ENCODE peak calls at places on chromosome 3, in four cellular contexts. K is fibroblast of the aortic adventitia, X is Calu3, J is ascending aorta. I is an unnamed sample.

GRCh38 chr3:5806192-5806591 is 618.7 kb downstream of the EDEM1 start:
- DNase-seq in K (no peak), X (no peak), J (no peak), I (no peak)

GRCh38 chr3:4950351-4950784 is 28.9 kb upstream of the BHLHE40 start:
- DNase-seq in X (no peak), J (no peak), K (no peak), I (no peak)

GRCh38 chr3:46681387-46681786 is 12.1 kb downstream of the ALS2CL start:
- DNase-seq in K (no peak), J (no peak), X (no peak), I (no peak)

GRCh38 chr3:106699093-106699492 is 678.1 kb upstream of the CCDC54 start:
- DNase-seq in X (no peak), K (no peak), J (no peak), I (peak; percentile 9)

GRCh38 chr3:176362191-176362731 is 835.0 kb downstream of the TBL1XR1 start:
- DNase-seq in K (no peak), X (no peak), J (no peak), I (no peak)

GRCh38 chr3:197709135-197709534 is 27.6 kb downstream of the RUBCN start:
- DNase-seq in K (no peak), X (no peak), J (no peak), I (no peak)

GRCh38 chr3:164452707-164453106 is 625.6 kb downstream of the SI start:
- DNase-seq in K (peak; percentile 52), J (no peak), X (no peak), I (no peak)

GRCh38 chr3:5153074-5153473 is 31.0 kb downstream of the ARL8B start:
- DNase-seq in K (no peak), X (no peak), J (no peak), I (no peak)

GRCh38 chr3:119529883-119530282 is 29.5 kb downstream of the CD80 start:
- DNase-seq in J (no peak), K (peak; percentile 53), X (no peak), I (peak; percentile 9)

GRCh38 chr3:79515072-79515471 is 252.7 kb downstream of the ROBO1 start:
- DNase-seq in X (no peak), K (peak; percentile 77), J (no peak), I (no peak)

GRCh38 chr3:9701006-9701405 is 2.6 kb upstream of the CPNE9 start:
- DNase-seq in X (no peak), J (no peak), K (no peak), I (peak; percentile 80)

GRCh38 chr3:149536429-149536828 is 61.9 kb downstream of the TM4SF4 start:
- DNase-seq in J (no peak), K (peak; percentile 62), X (no peak), I (no peak)

GRCh38 chr3:44482721-44483120 is 5.3 kb upstream of the ZNF445 start:
- DNase-seq in J (no peak), K (peak; percentile 14), X (no peak), I (peak; percentile 57)

GRCh38 chr3:189404797-189405484 is 226.2 kb upstream of the TP63 start:
- DNase-seq in X (no peak), K (no peak), J (no peak), I (peak; percentile 20)

GRCh38 chr3:157261000-157261399 is 101.1 kb upstream of the CCNL1 start:
- DNase-seq in X (no peak), J (no peak), K (peak; percentile 81), I (no peak)

GRCh38 chr3:5011555-5012256 is 32.5 kb downstream of the BHLHE40 start:
- DNase-seq in K (no peak), X (no peak), J (no peak), I (no peak)

GRCh38 chr3:157858821-157859220 is 247.4 kb downstream of the SHOX2 start:
- DNase-seq in X (no peak), K (no peak), J (no peak), I (no peak)

GRCh38 chr3:130772124-130772523 is 25.5 kb upstream of the PIK3R4 start:
- DNase-seq in J (no peak), K (no peak), X (no peak), I (no peak)

GRCh38 chr3:138440596-138440995 is 6.2 kb downstream of the ESYT3 start:
- DNase-seq in K (peak; percentile 33), J (no peak), X (no peak), I (peak; percentile 66)

GRCh38 chr3:69882560-69882959 is 117.0 kb upstream of the SAMMSON start:
- DNase-seq in X (no peak), K (no peak), J (no peak), I (no peak)

DNA sequence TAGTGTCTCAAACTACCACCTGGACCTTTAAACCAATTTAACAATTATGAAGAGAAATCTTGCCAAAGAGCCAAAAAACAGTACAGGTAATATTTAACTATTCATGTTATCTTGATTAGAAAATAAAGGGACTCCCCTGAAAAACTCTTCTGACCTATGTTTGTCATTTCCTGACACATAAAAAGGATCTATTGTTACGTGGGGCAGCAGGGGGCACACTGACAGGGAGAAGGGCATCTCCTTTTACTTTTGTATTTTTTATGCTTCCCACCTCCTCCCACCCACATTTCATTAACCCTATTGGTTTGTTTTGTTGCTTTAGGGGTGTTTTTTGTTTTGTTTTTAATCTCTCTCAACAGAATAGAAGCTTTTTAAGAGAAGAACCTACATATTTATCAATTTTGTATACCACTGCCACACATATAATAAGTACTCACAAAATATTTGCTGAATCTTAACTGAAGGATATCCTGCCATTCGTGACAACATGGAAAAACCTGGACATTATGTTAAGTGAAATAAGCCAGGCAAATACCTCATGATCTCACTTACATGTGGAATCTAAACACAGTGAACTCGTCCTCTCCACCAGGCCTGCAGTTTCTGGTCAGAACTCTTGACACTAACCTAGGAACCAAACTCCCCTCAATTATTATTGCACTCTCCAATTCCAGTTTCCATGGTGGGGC is 17.7 kb downstream of the STAG1 start:
- DNase-seq in J (no peak), X (no peak), K (no peak), I (no peak)
- TF ChIP-seq CTCF in J (no peak), X (no peak), K (no peak), I (no peak)

GRCh38 chr3:12893872-12894271 is 52.5 kb upstream of the RPL32 start:
- DNase-seq in X (no peak), K (no peak), J (no peak), I (no peak)

GRCh38 chr3:12897537-12898289 is 56.3 kb upstream of the RPL32 start:
- DNase-seq in J (no peak), K (no peak), X (no peak), I (peak; percentile 79)

GRCh38 chr3:12896206-12896697 is 54.9 kb upstream of the RPL32 start:
- DNase-seq in J (no peak), K (peak; percentile 42), X (no peak), I (peak; percentile 10)

GRCh38 chr3:12894629-12895028 is 53.3 kb upstream of the RPL32 start:
- DNase-seq in K (no peak), J (no peak), X (no peak), I (no peak)

GRCh38 chr3:12895391-12896205 is 54.2 kb upstream of the RPL32 start:
- DNase-seq in J (peak; percentile 28), K (no peak), X (no peak), I (peak; percentile 72)
- TF ChIP-seq CTCF in J (no peak), K (no peak), X (no peak), I (no peak)

GRCh38 chr3:151085889-151086483 is 522 bp downstream of the MED12L start:
- DNase-seq in K (no peak), X (peak; percentile 42), J (no peak), I (no peak)

GRCh38 chr3:151084893-151085226 is 604 bp upstream of the MED12L start:
- DNase-seq in K (no peak), X (no peak), J (no peak), I (no peak)

GRCh38 chr3:151082880-151083838 is 2.3 kb upstream of the MED12L start:
- DNase-seq in X (no peak), J (no peak), K (no peak), I (no peak)

GRCh38 chr3:151086484-151087456 is 1.3 kb downstream of the MED12L start:
- DNase-seq in K (peak; percentile 78), X (peak; percentile 82), J (no peak), I (peak; percentile 83)

DNA sequence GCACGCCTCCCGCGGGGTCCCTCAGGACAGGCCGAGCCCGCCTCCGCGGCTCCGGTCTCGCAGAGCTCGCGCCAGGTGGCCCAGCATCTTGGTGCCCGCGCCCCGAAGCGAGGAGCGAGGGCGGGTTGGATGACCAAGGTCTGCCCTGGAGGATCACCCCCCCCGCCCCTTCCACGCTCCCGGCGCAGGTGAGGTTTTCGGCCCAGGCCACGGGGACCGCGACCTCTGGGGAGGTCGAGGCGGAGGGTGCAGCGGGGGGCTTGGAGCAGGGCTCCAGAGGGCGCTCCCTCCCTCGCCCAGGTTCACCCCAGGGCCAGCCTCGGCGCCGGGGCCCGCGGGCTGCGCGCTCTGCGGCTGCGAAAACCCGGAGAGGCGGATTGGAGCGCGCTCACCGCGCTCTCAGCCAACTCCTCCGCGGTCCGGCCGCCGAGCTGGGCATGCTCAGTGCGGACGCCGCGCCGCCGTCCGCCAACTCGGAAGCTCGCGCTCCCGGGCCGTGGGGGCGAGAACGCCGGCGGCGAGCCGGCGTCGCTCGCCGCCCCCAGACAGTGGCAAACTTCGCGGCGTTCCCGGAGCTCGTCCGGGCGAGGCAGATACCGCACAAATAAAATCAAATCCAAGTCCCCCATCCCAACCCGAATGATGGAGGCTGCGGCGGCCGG is at the start of gene MED12L:
- DNase-seq in K (peak; percentile 62), X (peak; percentile 88), J (no peak), I (peak; percentile 82)
- TF ChIP-seq CTCF in K (no peak), X (no peak), J (no peak), I (no peak)

GRCh38 chr3:59142581-59142980 is 92.8 kb upstream of the CFAP20DC start:
- DNase-seq in X (no peak), K (no peak), J (no peak), I (no peak)

GRCh38 chr3:59149166-59149565 is 99.3 kb upstream of the CFAP20DC start:
- DNase-seq in J (no peak), X (no peak), K (no peak), I (no peak)

GRCh38 chr3:59138966-59139365 is 89.1 kb upstream of the CFAP20DC start:
- DNase-seq in J (no peak), K (no peak), X (no peak), I (no peak)

DNA sequence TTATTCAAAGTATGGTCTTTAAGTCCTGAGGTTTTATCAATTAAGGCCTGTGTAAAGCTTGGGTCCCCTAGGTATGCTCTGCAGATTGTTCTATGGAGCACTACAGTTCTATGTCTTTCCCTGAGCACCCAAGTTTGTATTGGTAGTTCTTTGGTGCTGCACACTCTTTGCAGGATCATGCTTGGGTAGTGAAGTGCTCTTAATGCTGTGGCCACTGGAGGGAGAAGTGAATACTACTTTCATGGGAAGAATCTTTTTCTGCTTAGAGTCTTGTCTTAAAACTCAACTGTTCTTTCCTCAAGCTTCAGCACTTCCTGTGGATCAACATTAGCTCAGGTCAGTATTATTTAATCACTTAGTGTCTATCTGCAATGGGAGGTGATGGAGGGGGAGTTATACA is 93.6 kb upstream of the CFAP20DC start:
- DNase-seq in X (no peak), K (no peak), J (no peak), I (peak; percentile 23)
- TF ChIP-seq CTCF in X (no peak), K (peak; percentile 15), J (no peak), I (peak; percentile 44)

DNA sequence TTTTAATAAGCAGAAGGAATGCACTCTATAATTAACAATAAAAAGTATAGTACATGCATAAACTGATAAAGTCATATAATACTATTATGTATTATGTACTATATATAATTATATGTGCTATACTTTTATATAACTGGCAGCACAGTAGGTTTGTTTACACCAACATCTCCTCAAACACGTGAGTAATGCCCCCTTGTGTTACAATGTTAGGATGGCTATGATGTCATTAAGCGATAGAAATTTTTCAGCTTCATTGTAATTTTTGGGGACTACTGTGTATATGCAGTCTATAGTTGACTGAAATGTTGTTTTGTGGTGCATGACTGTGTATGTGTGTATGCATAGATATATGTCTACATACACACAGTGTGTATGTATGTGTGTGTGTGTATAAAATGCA is 100.6 kb downstream of the SLMAP start:
- DNase-seq in X (no peak), K (no peak), J (no peak), I (peak; percentile 9)
- TF ChIP-seq CTCF in X (no peak), K (peak; percentile 18), J (no peak), I (no peak)

GRCh38 chr3:13619661-13620230 is 70.8 kb downstream of the FBLN2 start:
- DNase-seq in K (no peak), J (no peak), X (no peak), I (no peak)
- TF ChIP-seq CTCF in K (no peak), J (no peak), X (no peak), I (no peak)

I was measured in epithelial cell of esophagus.